ENCODE peak calls at places on chromosomes 16 and 17, in ten cellular contexts. I is IMR-90; A is fibroblast of lung; J is hepatocyte; U is heart right ventricle; K is colonic mucosa; M is CD8-positive, alpha-beta T cell; V is lung; Y is upper lobe of right lung; P is testis. W is an unnamed sample.

GRCh38 chr16:526181-527014 is 1.1 kb upstream of the CAPN15 start:
- DNase-seq in V (peak; percentile 53), P (peak; percentile 61), J (peak; percentile 80), K (no peak), Y (peak; percentile 84), A (peak; percentile 48), U (peak; percentile 65), M (no peak), I (peak; percentile 40), W (peak; percentile 43)

GRCh38 chr17:77494664-77495435 is 354.1 kb downstream of the SEC14L1 start:
- DNase-seq in J (peak; percentile 89), A (peak; percentile 78), I (peak; percentile 68), V (peak; percentile 79), K (peak; percentile 80), U (peak; percentile 82), P (peak; percentile 90), M (peak; percentile 52), Y (peak; percentile 87), W (peak; percentile 86)

GRCh38 chr17:80886641-80887573 is 104.7 kb upstream of the CHMP6 start:
- DNase-seq in V (no peak), Y (no peak), J (no peak), P (no peak), K (no peak), I (no peak), M (no peak), A (no peak), U (no peak), W (peak; percentile 15)

GRCh38 chr16:11155284-11155806 is 100.7 kb downstream of the SOCS1 start:
- DNase-seq in M (no peak), Y (no peak), I (peak; percentile 96), P (no peak), K (no peak), J (no peak), A (peak; percentile 93), V (no peak), U (no peak), W (no peak)

GRCh38 chr17:5676012-5676411 is 91.7 kb upstream of the NLRP1 start:
- DNase-seq in K (no peak), V (no peak), J (no peak), I (no peak), M (no peak), Y (no peak), P (no peak), U (no peak), A (no peak), W (no peak)

GRCh38 chr17:68884888-68885287 is 70.3 kb downstream of the ABCA8 start:
- DNase-seq in K (no peak), P (no peak), J (no peak), Y (no peak), M (no peak), U (no peak), A (no peak), V (no peak), I (no peak), W (no peak)

GRCh38 chr17:69175812-69176517 is 34.3 kb upstream of the ABCA6 start:
- DNase-seq in V (no peak), A (peak; percentile 88), K (no peak), J (peak; percentile 4), Y (no peak), U (no peak), I (peak; percentile 79), P (no peak), M (no peak), W (no peak)

GRCh38 chr16:2835638-2836493 is 5.8 kb downstream of the ZG16B start:
- DNase-seq in J (peak; percentile 70), M (no peak), K (peak; percentile 70), P (no peak), A (peak; percentile 70), V (peak; percentile 84), I (peak; percentile 98), Y (peak; percentile 78), U (no peak), W (peak; percentile 38)

GRCh38 chr16:86591270-86591669 is 12.9 kb downstream of the FOXL1 start:
- DNase-seq in Y (no peak), M (no peak), A (no peak), K (no peak), V (no peak), U (no peak), J (no peak), I (no peak), P (no peak), W (no peak)

GRCh38 chr16:7408700-7409340 is 76.2 kb downstream of the RBFOX1 start:
- DNase-seq in P (no peak), V (no peak), Y (no peak), J (no peak), U (no peak), M (no peak), I (no peak), K (no peak), A (no peak), W (no peak)

GRCh38 chr17:19386276-19386863 is 620 bp downstream of the MFAP4 start:
- DNase-seq in I (peak; percentile 92), K (no peak), A (peak; percentile 92), M (no peak), Y (peak; percentile 83), J (peak; percentile 83), P (peak; percentile 51), V (peak; percentile 67), U (peak; percentile 51), W (no peak)

GRCh38 chr17:51667722-51668083 is 407.4 kb downstream of the UTP18 start:
- DNase-seq in J (no peak), A (no peak), P (no peak), Y (no peak), I (no peak), V (no peak), K (no peak), U (no peak), M (no peak), W (no peak)

GRCh38 chr17:81867952-81868673 is 3.0 kb downstream of the ARHGDIA start:
- DNase-seq in M (no peak), U (no peak), V (no peak), I (no peak), K (no peak), J (no peak), P (no peak), Y (no peak), A (peak; percentile 19), W (peak; percentile 57)

GRCh38 chr17:29618272-29619065 is 4.2 kb downstream of the CORO6 start:
- DNase-seq in V (no peak), I (no peak), K (no peak), Y (no peak), P (no peak), U (no peak), A (no peak), M (no peak), J (no peak), W (no peak)

GRCh38 chr16:1149101-1149636 is 3.7 kb upstream of the CACNA1H start:
- DNase-seq in M (no peak), Y (no peak), J (no peak), I (no peak), U (no peak), K (no peak), V (no peak), A (no peak), P (no peak), W (no peak)

GRCh38 chr17:17063546-17064122 is 21.4 kb downstream of the MPRIP start:
- DNase-seq in A (peak; percentile 43), V (peak; percentile 78), M (no peak), U (peak; percentile 64), K (no peak), I (no peak), J (no peak), Y (peak; percentile 88), P (peak; percentile 70), W (no peak)

GRCh38 chr17:72604518-72604917 is 483.7 kb downstream of the SOX9 start:
- DNase-seq in M (no peak), I (no peak), A (no peak), P (no peak), J (no peak), K (no peak), V (no peak), Y (no peak), U (no peak), W (no peak)

GRCh38 chr17:1713878-1714487 is 3.8 kb upstream of the TLCD2 start:
- DNase-seq in V (no peak), I (peak; percentile 32), M (no peak), K (peak; percentile 77), A (peak; percentile 55), Y (peak; percentile 71), U (no peak), P (no peak), J (peak; percentile 77), W (peak; percentile 70)

GRCh38 chr17:33981713-33982601 is 273.1 kb upstream of the CCL2 start:
- DNase-seq in Y (no peak), J (no peak), U (no peak), I (no peak), A (no peak), P (no peak), M (no peak), K (peak; percentile 66), V (no peak), W (peak; percentile 70)

GRCh38 chr16:85208643-85209520 is 96.6 kb upstream of the CIBAR2 start:
- DNase-seq in V (no peak), Y (no peak), A (no peak), U (no peak), K (no peak), M (no peak), J (no peak), I (no peak), P (no peak), W (peak; percentile 38)
- TF ChIP-seq CTCF in V (no peak), Y (no peak), A (no peak), U (no peak), K (no peak), M (no peak), J (no peak), I (no peak), P (no peak), W (no peak)

GRCh38 chr17:21287703-21288449 is 3.4 kb downstream of the MAP2K3 start:
- DNase-seq in P (peak; percentile 88), Y (peak; percentile 98), K (peak; percentile 98), J (peak; percentile 91), V (peak; percentile 98), A (peak; percentile 96), M (peak; percentile 89), U (peak; percentile 95), I (peak; percentile 97), W (peak; percentile 97)
- H3K4me3 ChIP-seq in P (no peak overlapping the region), Y (peak overlapping the region; percentile 92), K (peak overlapping the region; percentile 82), J (no peak overlapping the region), V (peak overlapping the region; percentile 21), A (peak overlapping the region; percentile 35), M (peak overlapping the region; percentile 78), U (peak overlapping the region; percentile 99), I (peak overlapping the region; percentile 8), W (no peak overlapping the region)

GRCh38 chr17:46143827-46144236 is 49.4 kb downstream of the KANSL1 start:
- DNase-seq in A (no peak), K (no peak), V (no peak), M (no peak), P (no peak), I (no peak), U (no peak), Y (no peak), J (no peak), W (no peak)
- H3K4me1 ChIP-seq in A (peaks cover 2% of the 10 kb centered on the region), K (peaks cover 8% of the 10 kb centered on the region), V (peaks cover 8% of the 10 kb centered on the region), M (peaks cover 79% of the 10 kb centered on the region), P (peaks cover 16% of the 10 kb centered on the region), I (peaks cover 6% of the 10 kb centered on the region), U (peaks cover 71% of the 10 kb centered on the region), Y (peaks cover 70% of the 10 kb centered on the region), J (peaks cover 4% of the 10 kb centered on the region), W (peaks cover 24% of the 10 kb centered on the region)

DNA sequence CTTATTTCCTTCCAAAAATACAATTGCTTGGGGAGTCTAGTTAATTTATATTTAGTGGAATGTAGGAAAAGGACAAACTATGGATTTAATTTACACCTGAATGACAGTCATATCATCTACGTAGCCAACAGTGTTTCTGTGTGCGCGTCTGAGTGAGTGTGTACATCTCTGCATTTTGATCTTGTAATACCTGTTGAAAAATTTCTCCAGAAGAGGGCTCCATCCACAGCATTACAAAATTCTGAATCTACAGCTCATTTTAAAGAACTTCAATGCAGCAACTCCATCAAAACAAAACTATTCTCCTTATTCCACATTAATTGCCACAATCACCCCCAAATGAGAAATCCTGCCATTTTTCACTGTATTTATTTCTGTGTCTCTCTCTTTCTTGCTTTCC is 3.9 kb downstream of the CDH13 start:
- DNase-seq in M (no peak), I (peak; percentile 60), Y (no peak), A (peak; percentile 61), V (no peak), P (no peak), K (no peak), J (no peak), U (no peak), W (no peak)
- TF ChIP-seq CTCF in M (no peak), I (peak; percentile 56), Y (no peak), A (peak; percentile 31), V (no peak), P (no peak), K (no peak), J (peak; percentile 59), U (peak; percentile 36), W (no peak)